ENCODE peak calls at places on chromosome 7, in four cellular contexts. One of them, this sample, is unnamed.

GRCh38 chr7:158710651-158711102 is 6.1 kb upstream of the NCAPG2 start:
- DNase-seq in adrenal gland: no peak
- DNase-seq in thoracic aorta: no peak
- DNase-seq in gastrocnemius medialis: no peak
- DNase-seq in this sample: no peak

GRCh38 chr7:46321556-46322205 is 400.6 kb upstream of the IGFBP3 start:
- DNase-seq in adrenal gland: no peak
- DNase-seq in thoracic aorta: no peak
- DNase-seq in gastrocnemius medialis: no peak
- DNase-seq in this sample: no peak

GRCh38 chr7:35723011-35723410 is 28.1 kb upstream of the HERPUD2 start:
- DNase-seq in adrenal gland: no peak
- DNase-seq in thoracic aorta: no peak
- DNase-seq in gastrocnemius medialis: no peak
- DNase-seq in this sample: no peak

GRCh38 chr7:136878878-136879277 is 10.4 kb downstream of the CHRM2 start:
- DNase-seq in adrenal gland: no peak
- DNase-seq in gastrocnemius medialis: no peak
- DNase-seq in thoracic aorta: no peak
- DNase-seq in this sample: no peak

GRCh38 chr7:2564970-2565546 is 6.3 kb downstream of the IQCE start:
- DNase-seq in thoracic aorta: no peak
- DNase-seq in gastrocnemius medialis: no peak
- DNase-seq in adrenal gland: no peak
- DNase-seq in this sample: no peak

GRCh38 chr7:137169282-137169698 is 174.2 kb downstream of the PTN start:
- DNase-seq in adrenal gland: peak; percentile 67
- DNase-seq in thoracic aorta: no peak
- DNase-seq in gastrocnemius medialis: peak; percentile 12
- DNase-seq in this sample: no peak

GRCh38 chr7:38222481-38223096 is 44.5 kb downstream of the STARD3NL start:
- DNase-seq in adrenal gland: no peak
- DNase-seq in thoracic aorta: no peak
- DNase-seq in gastrocnemius medialis: no peak
- DNase-seq in this sample: no peak

GRCh38 chr7:77570330-77571011 is 33.4 kb downstream of the PTPN12 start:
- DNase-seq in gastrocnemius medialis: no peak
- DNase-seq in thoracic aorta: no peak
- DNase-seq in adrenal gland: no peak
- DNase-seq in this sample: no peak

GRCh38 chr7:42902361-42902760 is 9.5 kb downstream of the C7orf25 start:
- DNase-seq in gastrocnemius medialis: no peak
- DNase-seq in thoracic aorta: no peak
- DNase-seq in adrenal gland: no peak
- DNase-seq in this sample: no peak

GRCh38 chr7:124896001-124896400 is 33.6 kb downstream of the POT1 start:
- DNase-seq in adrenal gland: no peak
- DNase-seq in gastrocnemius medialis: no peak
- DNase-seq in thoracic aorta: no peak
- DNase-seq in this sample: no peak

GRCh38 chr7:40341836-40342235 is 207.0 kb downstream of the SUGCT start:
- DNase-seq in adrenal gland: no peak
- DNase-seq in thoracic aorta: no peak
- DNase-seq in gastrocnemius medialis: no peak
- DNase-seq in this sample: no peak

GRCh38 chr7:51123322-51124021 is 193.1 kb downstream of the COBL start:
- DNase-seq in adrenal gland: peak; percentile 76
- DNase-seq in gastrocnemius medialis: peak; percentile 85
- DNase-seq in thoracic aorta: no peak
- DNase-seq in this sample: no peak

GRCh38 chr7:15674586-15674985 is 11.9 kb downstream of the MEOX2 start:
- DNase-seq in adrenal gland: no peak
- DNase-seq in gastrocnemius medialis: no peak
- DNase-seq in thoracic aorta: no peak
- DNase-seq in this sample: no peak

GRCh38 chr7:2100278-2101205 is 132.2 kb downstream of the MAD1L1 start:
- DNase-seq in adrenal gland: peak; percentile 54
- DNase-seq in gastrocnemius medialis: no peak
- DNase-seq in thoracic aorta: no peak
- DNase-seq in this sample: no peak

GRCh38 chr7:134357486-134357885 is 40.8 kb upstream of the SLC35B4 start:
- DNase-seq in thoracic aorta: no peak
- DNase-seq in gastrocnemius medialis: no peak
- DNase-seq in adrenal gland: no peak
- DNase-seq in this sample: no peak

GRCh38 chr7:194996-195829 is 2.8 kb downstream of the FAM20C start:
- DNase-seq in adrenal gland: no peak
- DNase-seq in thoracic aorta: no peak
- DNase-seq in gastrocnemius medialis: no peak
- DNase-seq in this sample: no peak

GRCh38 chr7:5692112-5692844 is 89.2 kb downstream of the RNF216 start:
- DNase-seq in adrenal gland: peak; percentile 76
- DNase-seq in gastrocnemius medialis: peak; percentile 84
- DNase-seq in thoracic aorta: peak; percentile 85
- DNase-seq in this sample: no peak

GRCh38 chr7:90879924-90880323 is 283.8 kb downstream of the CDK14 start:
- DNase-seq in adrenal gland: no peak
- DNase-seq in thoracic aorta: no peak
- DNase-seq in gastrocnemius medialis: peak; percentile 14
- DNase-seq in this sample: no peak

GRCh38 chr7:101099969-101100781 is 14.9 kb downstream of the TRIM56 start:
- DNase-seq in adrenal gland: peak; percentile 99
- DNase-seq in thoracic aorta: peak; percentile 96
- DNase-seq in gastrocnemius medialis: peak; percentile 96
- DNase-seq in this sample: peak; percentile 31

GRCh38 chr7:79612027-79612426 is 158.6 kb upstream of the MAGI2 start:
- DNase-seq in gastrocnemius medialis: no peak
- DNase-seq in thoracic aorta: no peak
- DNase-seq in adrenal gland: no peak
- DNase-seq in this sample: no peak

GRCh38 chr7:141646826-141647480 is 55.0 kb downstream of the DENND11 start:
- DNase-seq in gastrocnemius medialis: no peak
- DNase-seq in thoracic aorta: no peak
- DNase-seq in adrenal gland: no peak
- DNase-seq in this sample: no peak

GRCh38 chr7:75776295-75776971 is 4.4 kb upstream of the CCL26 start:
- DNase-seq in adrenal gland: no peak
- DNase-seq in thoracic aorta: no peak
- DNase-seq in gastrocnemius medialis: no peak
- DNase-seq in this sample: peak; percentile 53

GRCh38 chr7:40008218-40008815 is 58.3 kb downstream of the CDK13 start:
- DNase-seq in gastrocnemius medialis: no peak
- DNase-seq in adrenal gland: no peak
- DNase-seq in thoracic aorta: no peak
- DNase-seq in this sample: no peak

DNA sequence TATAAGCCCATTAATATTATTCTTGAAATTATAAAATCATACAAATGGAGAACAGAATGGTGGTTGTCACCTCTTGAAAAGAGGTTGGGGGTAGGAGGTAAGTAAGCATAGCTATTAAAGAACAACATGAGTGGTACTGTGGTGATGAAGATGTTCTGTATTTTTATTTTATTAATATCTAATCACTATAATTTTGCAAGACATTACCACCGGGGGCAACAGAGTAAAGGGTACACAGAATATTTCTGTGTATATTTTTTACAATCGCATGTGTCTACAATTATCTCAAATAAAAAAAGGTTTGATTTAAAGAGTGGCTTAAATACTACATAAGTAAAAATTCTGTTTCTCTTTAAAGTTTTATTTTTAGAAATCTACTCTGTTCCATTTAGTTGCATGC is 557.8 kb downstream of the NXPH1 start:
- DNase-seq in thoracic aorta: no peak
- DNase-seq in adrenal gland: no peak
- DNase-seq in gastrocnemius medialis: no peak
- DNase-seq in this sample: no peak
- TF ChIP-seq CTCF in thoracic aorta: no peak
- TF ChIP-seq CTCF in adrenal gland: no peak
- TF ChIP-seq CTCF in gastrocnemius medialis: no peak
- TF ChIP-seq CTCF in this sample: no peak

GRCh38 chr7:154757756-154758155 is 245.2 kb downstream of the PAXIP1 start:
- DNase-seq in gastrocnemius medialis: no peak
- DNase-seq in adrenal gland: no peak
- DNase-seq in thoracic aorta: no peak
- DNase-seq in this sample: no peak
- H3K27me3 ChIP-seq in gastrocnemius medialis: no peaks in the 10 kb centered on the region
- H3K27me3 ChIP-seq in adrenal gland: no peaks in the 10 kb centered on the region
- H3K27me3 ChIP-seq in thoracic aorta: no peaks in the 10 kb centered on the region
- H3K27me3 ChIP-seq in this sample: no peaks in the 10 kb centered on the region

GRCh38 chr7:150740053-150740452 is 2.8 kb downstream of the GIMAP5 start:
- DNase-seq in adrenal gland: no peak
- DNase-seq in thoracic aorta: no peak
- DNase-seq in gastrocnemius medialis: no peak
- DNase-seq in this sample: no peak

GRCh38 chr7:150736864-150737263 is 354 bp upstream of the GIMAP5 start:
- DNase-seq in adrenal gland: no peak
- DNase-seq in thoracic aorta: no peak
- DNase-seq in gastrocnemius medialis: no peak
- DNase-seq in this sample: no peak

GRCh38 chr7:150738092-150739044 is 1.1 kb downstream of the GIMAP5 start:
- DNase-seq in gastrocnemius medialis: no peak
- DNase-seq in adrenal gland: no peak
- DNase-seq in thoracic aorta: no peak
- DNase-seq in this sample: no peak

GRCh38 chr7:150737265-150738055 is at the start of gene GIMAP5:
- DNase-seq in thoracic aorta: no peak
- DNase-seq in gastrocnemius medialis: no peak
- DNase-seq in adrenal gland: no peak
- DNase-seq in this sample: no peak

DNA sequence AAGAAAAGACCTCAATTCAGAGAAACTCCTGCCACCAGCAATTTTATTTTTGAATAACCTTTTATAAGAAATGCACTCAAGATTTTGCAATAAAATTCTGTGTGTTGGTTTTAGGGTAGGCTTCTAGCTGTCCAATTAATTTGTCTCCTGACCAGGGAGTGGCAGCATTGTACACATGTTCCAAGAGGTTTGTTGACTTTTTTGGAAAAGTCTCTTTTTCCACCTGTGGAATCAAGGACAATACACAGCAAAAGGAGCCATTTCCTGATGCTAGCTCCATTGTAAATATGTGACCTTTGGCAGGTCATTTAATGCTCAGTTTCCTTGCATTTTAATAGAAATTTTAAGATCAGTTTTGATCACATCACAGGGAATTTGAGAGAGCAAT is 1.8 kb downstream of the GIMAP5 start:
- DNase-seq in thoracic aorta: no peak
- DNase-seq in gastrocnemius medialis: no peak
- DNase-seq in adrenal gland: no peak
- DNase-seq in this sample: no peak
- TF ChIP-seq CTCF in thoracic aorta: no peak
- TF ChIP-seq CTCF in gastrocnemius medialis: no peak
- TF ChIP-seq CTCF in adrenal gland: no peak
- TF ChIP-seq CTCF in this sample: no peak

GRCh38 chr7:129776397-129776792 is 164.9 kb downstream of the NRF1 start:
- DNase-seq in gastrocnemius medialis: no peak
- DNase-seq in thoracic aorta: no peak
- DNase-seq in adrenal gland: no peak
- DNase-seq in this sample: no peak
- H3K27me3 ChIP-seq in gastrocnemius medialis: peaks cover 40% of the 10 kb centered on the region
- H3K27me3 ChIP-seq in thoracic aorta: peaks cover 17% of the 10 kb centered on the region
- H3K27me3 ChIP-seq in adrenal gland: peaks cover 34% of the 10 kb centered on the region
- H3K27me3 ChIP-seq in this sample: peaks cover 25% of the 10 kb centered on the region

GRCh38 chr7:28300488-28300887 is 111.8 kb upstream of the CREB5 start:
- DNase-seq in gastrocnemius medialis: no peak
- DNase-seq in adrenal gland: no peak
- DNase-seq in thoracic aorta: no peak
- DNase-seq in this sample: no peak

GRCh38 chr7:28299556-28299955 is 112.8 kb upstream of the CREB5 start:
- DNase-seq in thoracic aorta: no peak
- DNase-seq in adrenal gland: no peak
- DNase-seq in gastrocnemius medialis: no peak
- DNase-seq in this sample: no peak

GRCh38 chr7:28297821-28298439 is 114.4 kb upstream of the CREB5 start:
- DNase-seq in adrenal gland: no peak
- DNase-seq in thoracic aorta: no peak
- DNase-seq in gastrocnemius medialis: no peak
- DNase-seq in this sample: no peak

GRCh38 chr7:28296571-28297483 is 115.5 kb upstream of the CREB5 start:
- DNase-seq in thoracic aorta: no peak
- DNase-seq in gastrocnemius medialis: no peak
- DNase-seq in adrenal gland: peak; percentile 36
- DNase-seq in this sample: peak; percentile 47

DNA sequence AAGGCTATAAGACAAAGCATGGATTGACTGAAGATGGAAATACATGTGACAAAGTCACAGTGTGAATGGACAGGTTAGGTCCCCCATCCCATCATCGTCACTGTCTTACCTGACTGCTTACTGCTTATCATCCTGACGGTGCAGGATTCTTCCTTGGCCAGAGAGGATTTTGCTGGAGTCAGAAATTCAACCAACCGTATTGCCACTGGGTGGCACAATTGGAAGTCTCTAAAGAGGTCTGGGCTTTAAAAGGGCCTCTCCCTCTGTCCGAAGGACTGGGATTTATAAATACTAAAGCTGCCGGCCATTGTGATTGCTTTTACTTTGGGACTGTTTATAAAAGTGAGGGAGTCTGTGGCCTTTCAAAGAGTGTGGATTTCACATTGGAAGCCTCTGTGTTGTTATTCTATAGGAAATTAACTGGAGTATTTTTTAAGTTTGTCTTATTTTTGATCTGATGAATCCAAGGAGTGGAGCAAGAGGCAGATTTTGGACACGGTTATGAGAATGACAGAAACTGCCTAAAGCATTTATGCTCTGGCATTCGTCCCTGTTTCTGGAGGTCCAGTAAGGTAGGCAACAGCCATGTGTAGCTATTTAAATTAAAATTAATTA is 113.3 kb upstream of the CREB5 start:
- DNase-seq in adrenal gland: peak; percentile 52
- DNase-seq in gastrocnemius medialis: no peak
- DNase-seq in thoracic aorta: no peak
- DNase-seq in this sample: no peak
- TF ChIP-seq CTCF in adrenal gland: peak; percentile 30
- TF ChIP-seq CTCF in gastrocnemius medialis: peak; percentile 20
- TF ChIP-seq CTCF in thoracic aorta: peak; percentile 40
- TF ChIP-seq CTCF in this sample: no peak

GRCh38 chr7:123881300-123881699 is 36.3 kb downstream of the HYAL4 start:
- DNase-seq in thoracic aorta: no peak
- DNase-seq in adrenal gland: no peak
- DNase-seq in gastrocnemius medialis: no peak
- DNase-seq in this sample: no peak

GRCh38 chr7:123876557-123877256 is 31.7 kb downstream of the HYAL4 start:
- DNase-seq in adrenal gland: no peak
- DNase-seq in thoracic aorta: no peak
- DNase-seq in gastrocnemius medialis: no peak
- DNase-seq in this sample: no peak

GRCh38 chr7:123883154-123883553 is 38.2 kb downstream of the HYAL4 start:
- DNase-seq in thoracic aorta: no peak
- DNase-seq in gastrocnemius medialis: no peak
- DNase-seq in adrenal gland: no peak
- DNase-seq in this sample: no peak

GRCh38 chr7:123879628-123880027 is 34.7 kb downstream of the HYAL4 start:
- DNase-seq in adrenal gland: no peak
- DNase-seq in thoracic aorta: no peak
- DNase-seq in gastrocnemius medialis: no peak
- DNase-seq in this sample: no peak
- H3K27me3 ChIP-seq in adrenal gland: no peaks in the 10 kb centered on the region
- H3K27me3 ChIP-seq in thoracic aorta: no peaks in the 10 kb centered on the region
- H3K27me3 ChIP-seq in gastrocnemius medialis: no peaks in the 10 kb centered on the region
- H3K27me3 ChIP-seq in this sample: no peaks in the 10 kb centered on the region

This sample was measured in CD8-positive, alpha-beta T cell.